ENCODE peak calls at places on chromosomes 16 and 17, in seven cellular contexts. H is GM12878, Z is HCT116, T is SK-N-SH, J is K562, B is H1, S is HepG2. K is an unnamed sample.

GRCh38 chr16:8751481-8752311 is 45.7 kb downstream of the TMEM186 start:
- DNase-seq in H (no peak), Z (peak; percentile 12), T (no peak), J (no peak), B (peak; percentile 15), S (peak; percentile 76), K (no peak)

GRCh38 chr17:29581583-29582253 is 7.7 kb downstream of the GIT1 start:
- DNase-seq in H (no peak), Z (no peak), T (peak; percentile 35), J (no peak), B (no peak), S (no peak), K (no peak)

GRCh38 chr16:68999114-68999513 is 106.3 kb upstream of the HAS3 start:
- DNase-seq in H (no peak), Z (no peak), T (no peak), J (no peak), B (no peak), S (peak; percentile 60), K (no peak)

GRCh38 chr17:64368277-64368676 is 22.4 kb downstream of the PECAM1 start:
- DNase-seq in H (no peak), Z (no peak), T (no peak), J (no peak), B (no peak), S (no peak), K (no peak)

GRCh38 chr17:68460715-68461114 is 3.4 kb upstream of the WIPI1 start:
- DNase-seq in H (no peak), Z (no peak), T (no peak), J (no peak), B (no peak), S (no peak), K (no peak)

GRCh38 chr17:74446551-74447500 is 14.9 kb downstream of the GPRC5C start:
- DNase-seq in H (no peak), Z (no peak), T (peak; percentile 54), J (no peak), B (no peak), S (no peak), K (no peak)

GRCh38 chr16:6124136-6124535 is 1026.5 kb upstream of the EEF2KMT start:
- DNase-seq in H (no peak), Z (no peak), T (no peak), J (no peak), B (no peak), S (no peak), K (no peak)

GRCh38 chr17:2018716-2019490 is 6.2 kb downstream of the RTN4RL1 start:
- DNase-seq in H (no peak), Z (no peak), T (no peak), J (no peak), B (no peak), S (no peak), K (no peak)

GRCh38 chr16:77835111-77835510 is 46.7 kb downstream of the VAT1L start:
- DNase-seq in H (no peak), Z (no peak), T (no peak), J (no peak), B (no peak), S (no peak), K (no peak)

GRCh38 chr16:5490499-5490898 is 392.9 kb upstream of the EEF2KMT start:
- DNase-seq in H (no peak), Z (peak; percentile 15), T (peak; percentile 70), J (peak; percentile 71), B (no peak), S (peak; percentile 43), K (peak; percentile 51)

GRCh38 chr17:77846531-77847085 is 111.9 kb upstream of the TNRC6C start:
- DNase-seq in H (no peak), Z (no peak), T (no peak), J (no peak), B (no peak), S (no peak), K (no peak)

GRCh38 chr17:41553176-41553575 is 18.7 kb downstream of the KRT9 start:
- DNase-seq in H (no peak), Z (no peak), T (no peak), J (no peak), B (no peak), S (no peak), K (no peak)

GRCh38 chr16:78235168-78235800 is 135.8 kb downstream of the WWOX start:
- DNase-seq in H (peak; percentile 7), Z (peak; percentile 6), T (peak; percentile 71), J (peak; percentile 72), B (peak; percentile 62), S (peak; percentile 65), K (peak; percentile 26)

GRCh38 chr17:9124554-9124935 is 103.2 kb downstream of the NTN1 start:
- DNase-seq in H (no peak), Z (no peak), T (no peak), J (no peak), B (no peak), S (no peak), K (no peak)

GRCh38 chr17:57563968-57564367 is 181.1 kb downstream of the CCDC182 start:
- DNase-seq in H (no peak), Z (no peak), T (peak; percentile 74), J (no peak), B (no peak), S (no peak), K (no peak)

GRCh38 chr16:88633684-88634140 is 4.7 kb upstream of the IL17C start:
- DNase-seq in H (peak; percentile 55), Z (no peak), T (peak; percentile 60), J (peak; percentile 70), B (no peak), S (peak; percentile 63), K (peak; percentile 44)
- TF ChIP-seq JUND in H (no peak), Z (no peak), T (no peak), J (no peak), B (no peak), S (no peak), K (no peak)

GRCh38 chr16:87620201-87620495 is 17.8 kb downstream of the JPH3 start:
- DNase-seq in H (no peak), Z (no peak), T (peak; percentile 33), J (no peak), B (no peak), S (no peak), K (no peak)
- TF ChIP-seq JUND in H (no peak), Z (no peak), T (no peak), J (no peak), B (no peak), S (no peak), K (no peak)

GRCh38 chr17:48179071-48179945 is 71.7 kb downstream of the SNX11 start:
- DNase-seq in H (no peak), Z (no peak), T (no peak), J (peak; percentile 22), B (no peak), S (no peak), K (no peak)
- TF ChIP-seq JUND in H (no peak), Z (no peak), T (no peak), J (no peak), B (no peak), S (no peak), K (no peak)

DNA sequence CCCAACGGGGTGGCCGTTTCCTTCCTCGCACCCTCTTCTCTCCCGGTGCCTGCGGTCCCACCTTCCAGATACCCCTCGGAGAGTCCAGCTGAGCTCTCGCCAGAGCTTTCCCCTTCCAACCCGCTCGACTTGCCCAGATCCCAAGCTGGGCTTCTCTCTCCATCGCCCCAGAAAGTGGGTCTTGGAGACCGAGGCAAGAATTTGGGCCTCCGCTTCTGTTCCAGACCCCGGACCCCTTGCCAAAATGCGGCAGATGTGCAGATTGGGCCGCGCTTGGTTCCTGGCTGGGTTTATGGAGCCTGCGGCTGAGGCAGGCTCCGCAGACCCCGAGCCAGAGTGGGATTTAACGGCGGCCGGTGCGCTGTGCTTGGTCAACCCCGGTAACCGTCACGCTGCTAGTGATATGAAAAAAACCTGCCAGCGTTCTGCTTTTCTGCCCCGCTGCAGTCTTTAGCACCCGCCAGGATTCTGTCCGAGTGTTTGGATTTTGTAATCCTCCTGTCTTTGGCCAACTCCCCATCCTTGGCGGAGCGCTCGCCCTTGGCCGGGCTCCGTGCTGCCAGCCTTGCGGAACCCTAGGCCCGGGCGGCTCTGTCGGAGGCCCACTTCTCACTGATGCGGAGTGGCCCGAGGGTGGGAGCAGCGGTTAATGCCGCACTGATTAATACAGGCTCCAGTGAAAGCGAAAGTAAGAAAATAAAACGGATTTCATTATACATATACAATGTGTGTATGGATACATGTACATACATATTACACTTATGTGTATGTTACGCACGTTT is 754 bp upstream of the SLFN11 start:
- DNase-seq in H (no peak), Z (no peak), T (peak; percentile 34), J (no peak), B (no peak), S (no peak), K (peak; percentile 37)
- TF ChIP-seq JUND in H (no peak), Z (no peak), T (no peak), J (no peak), B (no peak), S (no peak), K (no peak)